ENCODE peak calls at places on chromosome 22, in nine cellular contexts. B is Caco-2, T is ELR, Q is cardiac muscle cell, Y is lower lobe of right lung, E is nephron progenitor cell, R is NCI-H774, W is GM13977, D is left ventricle myocardium inferior. U is an unnamed sample.

GRCh38 chr22:24428751-24429410 is 1.5 kb downstream of the ADORA2A start:
- DNase-seq in T (no peak), R (no peak), E (no peak), Y (peak), Q (no peak), D (no peak), B (no peak), W (no peak), U (no peak)

GRCh38 chr22:42780070-42780540 is 59.4 kb upstream of the A4GALT start:
- DNase-seq in T (peak), R (peak), B (peak), E (peak), Q (peak), Y (no peak), W (peak), D (no peak), U (peak)

GRCh38 chr22:44023404-44024287 is 456 bp upstream of the PARVB start:
- DNase-seq in B (peak), D (peak), Y (peak), W (peak), R (no peak), Q (peak), T (peak), E (peak), U (peak)

GRCh38 chr22:46293591-46294260 is 2.9 kb upstream of the GTSE1 start:
- DNase-seq in Y (peak), E (no peak), B (no peak), R (no peak), W (no peak), D (peak), Q (no peak), T (peak), U (no peak)

GRCh38 chr22:35726933-35727332 is 9.3 kb downstream of the APOL5 start:
- DNase-seq in B (no peak), T (no peak), W (no peak), D (no peak), Y (no peak), R (no peak), Q (no peak), E (no peak), U (no peak)

GRCh38 chr22:30209642-30210041 is 36.9 kb downstream of the LIF start:
- DNase-seq in W (peak), R (no peak), Q (no peak), B (no peak), E (no peak), D (no peak), T (no peak), Y (no peak), U (no peak)

GRCh38 chr22:48558606-48559402 is 1268.9 kb downstream of the BRD1 start:
- DNase-seq in T (no peak), R (no peak), D (no peak), W (no peak), E (no peak), B (no peak), Y (no peak), Q (no peak), U (no peak)

GRCh38 chr22:39724390-39724789 is 153.8 kb downstream of the CACNA1I start:
- DNase-seq in D (no peak), W (no peak), Q (no peak), T (peak), E (no peak), B (no peak), R (no peak), Y (no peak), U (no peak)

GRCh38 chr22:45881524-45881875 is 95.5 kb downstream of the WNT7B start:
- DNase-seq in Q (no peak), B (no peak), E (no peak), D (no peak), T (no peak), Y (peak), R (no peak), W (no peak), U (no peak)

GRCh38 chr22:50177537-50178470 is 7.3 kb downstream of the PANX2 start:
- DNase-seq in Y (peak), D (no peak), R (no peak), Q (no peak), W (no peak), T (no peak), E (peak), B (no peak), U (peak)

GRCh38 chr22:31625661-31626426 is 36.2 kb downstream of the PISD start:
- DNase-seq in E (peak), T (no peak), W (no peak), D (peak), Y (no peak), R (no peak), Q (peak), B (no peak), U (no peak)

GRCh38 chr22:19632671-19633148 is 81.6 kb upstream of the SEPTIN5 start:
- DNase-seq in Q (no peak), W (no peak), R (no peak), E (no peak), D (no peak), Y (no peak), B (no peak), T (no peak), U (no peak)

GRCh38 chr22:21455334-21456089 is 11.7 kb upstream of the TMEM191C start:
- DNase-seq in R (no peak), Q (no peak), E (no peak), Y (peak), D (no peak), T (no peak), W (no peak), B (no peak), U (no peak)

GRCh38 chr22:39155421-39155820 is 2.9 kb upstream of the CBX7 start:
- DNase-seq in Y (peak), T (no peak), W (no peak), Q (no peak), B (no peak), R (no peak), E (no peak), D (no peak), U (no peak)

GRCh38 chr22:30902496-30903357 is 65.8 kb downstream of the MORC2 start:
- DNase-seq in Y (no peak), B (no peak), E (no peak), W (no peak), T (no peak), Q (peak), D (no peak), R (no peak), U (no peak)

GRCh38 chr22:43996170-43996980 is 27.7 kb upstream of the PARVB start:
- DNase-seq in W (peak), Q (no peak), B (no peak), D (peak), Y (peak), R (no peak), T (no peak), E (no peak), U (peak)

GRCh38 chr22:47048123-47049077 is 285.9 kb downstream of the TBC1D22A start:
- DNase-seq in Y (peak), D (no peak), T (no peak), W (no peak), B (no peak), E (no peak), R (no peak), Q (no peak), U (no peak)

GRCh38 chr22:43272869-43273318 is 70.3 kb downstream of the SCUBE1 start:
- DNase-seq in E (no peak), T (no peak), Y (no peak), Q (no peak), R (no peak), B (peak), D (no peak), W (no peak), U (no peak)

GRCh38 chr22:46513908-46514550 is 23.4 kb downstream of the CELSR1 start:
- DNase-seq in E (no peak), W (no peak), B (no peak), T (no peak), Q (no peak), R (no peak), Y (peak), D (no peak), U (peak)

GRCh38 chr22:38712496-38713207 is 6.9 kb downstream of the GTPBP1 start:
- DNase-seq in E (no peak), R (no peak), Y (no peak), T (no peak), W (no peak), B (no peak), Q (no peak), D (no peak), U (no peak)

GRCh38 chr22:40679249-40679963 is at the start of gene MCHR1:
- DNase-seq in Q (no peak), Y (no peak), T (no peak), W (no peak), R (no peak), D (no peak), B (no peak), E (peak), U (no peak)

GRCh38 chr22:39220450-39220849 is 24.3 kb downstream of the PDGFB start:
- DNase-seq in B (no peak), W (no peak), Q (no peak), R (no peak), T (no peak), E (no peak), D (no peak), Y (peak), U (no peak)

GRCh38 chr22:24099661-24100060 is 81.6 kb upstream of the SUSD2 start:
- DNase-seq in B (no peak), R (no peak), E (no peak), Y (peak), T (no peak), D (no peak), Q (no peak), W (no peak), U (no peak)

GRCh38 chr22:31148953-31149627 is 8.8 kb upstream of the PLA2G3 start:
- DNase-seq in D (peak), W (peak), Y (peak), Q (peak), E (peak), T (peak), R (peak), B (peak), U (no peak)

GRCh38 chr22:24120029-24120428 is 61.3 kb upstream of the SUSD2 start:
- DNase-seq in T (no peak), Y (peak), D (peak), W (no peak), R (no peak), B (no peak), E (no peak), Q (no peak), U (no peak)

GRCh38 chr22:37768273-37768672 is 39.5 kb upstream of the GCAT start:
- DNase-seq in Q (no peak), B (no peak), D (no peak), Y (no peak), T (peak), W (no peak), E (no peak), R (no peak), U (no peak)

GRCh38 chr22:19385221-19385906 is 46.2 kb downstream of the HIRA start:
- DNase-seq in Q (no peak), T (no peak), B (no peak), R (no peak), Y (no peak), E (no peak), W (no peak), D (no peak), U (no peak)

GRCh38 chr22:17911312-17911705 is 113.1 kb downstream of the MICAL3 start:
- DNase-seq in Q (no peak), Y (no peak), W (no peak), B (no peak), D (no peak), T (no peak), E (no peak), R (no peak), U (no peak)

GRCh38 chr22:35632902-35633301 is 15.3 kb upstream of the APOL6 start:
- DNase-seq in D (no peak), B (no peak), T (no peak), E (no peak), Q (no peak), R (no peak), Y (no peak), W (no peak), U (no peak)

GRCh38 chr22:32644252-32645100 is 157.0 kb upstream of the TIMP3 start:
- DNase-seq in W (no peak), T (peak), Q (peak), B (peak), R (no peak), D (peak), Y (peak), E (no peak), U (peak)

GRCh38 chr22:20109411-20110358 is 6.2 kb upstream of the RANBP1 start:
- DNase-seq in Q (no peak), D (peak), R (no peak), Y (peak), T (no peak), E (no peak), B (no peak), W (no peak), U (no peak)

GRCh38 chr22:39091136-39092081 is 5.6 kb upstream of the APOBEC3H start:
- DNase-seq in B (no peak), Y (no peak), D (no peak), R (no peak), Q (no peak), E (no peak), W (no peak), T (no peak), U (no peak)

GRCh38 chr22:20391222-20391621 is 2.7 kb upstream of the ZNF74 start:
- DNase-seq in R (no peak), W (no peak), T (no peak), B (no peak), E (no peak), Q (no peak), Y (no peak), D (no peak), U (no peak)

U was measured in GM06990.